ENCODE peak calls at places on chromosomes 3 and 15, in four cellular contexts. One of them, this sample, is unnamed.

GRCh38 chr3:25527796-25528195 is 99.7 kb downstream of the RARB start:
- DNase-seq in A549: no peak
- DNase-seq in IMR-90: no peak
- DNase-seq in GM12878: no peak
- DNase-seq in this sample: no peak

GRCh38 chr15:48242015-48242414 is 35.9 kb downstream of the SLC12A1 start:
- DNase-seq in A549: no peak
- DNase-seq in IMR-90: no peak
- DNase-seq in GM12878: no peak
- DNase-seq in this sample: no peak

GRCh38 chr3:20072422-20072821 is 32.2 kb downstream of the KAT2B start:
- DNase-seq in A549: no peak
- DNase-seq in IMR-90: no peak
- DNase-seq in GM12878: no peak
- DNase-seq in this sample: no peak

GRCh38 chr3:22582291-22582690 is 620.8 kb upstream of the UBE2E2 start:
- DNase-seq in A549: no peak
- DNase-seq in IMR-90: no peak
- DNase-seq in GM12878: no peak
- DNase-seq in this sample: no peak

GRCh38 chr15:78056714-78057269 is 20.7 kb downstream of the TBC1D2B start:
- DNase-seq in A549: no peak
- DNase-seq in IMR-90: peak
- DNase-seq in GM12878: no peak
- DNase-seq in this sample: peak

GRCh38 chr3:142902356-142902755 is 13.5 kb upstream of the PCOLCE2 start:
- DNase-seq in A549: no peak
- DNase-seq in IMR-90: no peak
- DNase-seq in GM12878: no peak
- DNase-seq in this sample: no peak

GRCh38 chr3:115855911-115856310 is 232.6 kb downstream of the GAP43 start:
- DNase-seq in A549: no peak
- DNase-seq in IMR-90: peak
- DNase-seq in GM12878: no peak
- DNase-seq in this sample: no peak

GRCh38 chr3:85313380-85313779 is 354.6 kb downstream of the CADM2 start:
- DNase-seq in A549: no peak
- DNase-seq in IMR-90: no peak
- DNase-seq in GM12878: no peak
- DNase-seq in this sample: no peak

GRCh38 chr3:128282392-128283196 is 129.3 kb downstream of the EEFSEC start:
- DNase-seq in A549: no peak
- DNase-seq in IMR-90: peak
- DNase-seq in GM12878: no peak
- DNase-seq in this sample: no peak

GRCh38 chr3:55162031-55162784 is 234.3 kb upstream of the LRTM1 start:
- DNase-seq in A549: no peak
- DNase-seq in IMR-90: peak
- DNase-seq in GM12878: peak
- DNase-seq in this sample: no peak

GRCh38 chr15:49758456-49758855 is 137.6 kb downstream of the DTWD1 start:
- DNase-seq in A549: no peak
- DNase-seq in IMR-90: peak
- DNase-seq in GM12878: no peak
- DNase-seq in this sample: no peak

GRCh38 chr15:99176757-99177156 is 71.9 kb downstream of the SYNM start:
- DNase-seq in A549: no peak
- DNase-seq in IMR-90: no peak
- DNase-seq in GM12878: no peak
- DNase-seq in this sample: no peak

GRCh38 chr3:57956119-57956832 is 51.9 kb upstream of the FLNB start:
- DNase-seq in A549: no peak
- DNase-seq in IMR-90: peak
- DNase-seq in GM12878: no peak
- DNase-seq in this sample: no peak

GRCh38 chr3:10602769-10603768 is 97.7 kb upstream of the ATP2B2 start:
- DNase-seq in A549: no peak
- DNase-seq in IMR-90: no peak
- DNase-seq in GM12878: peak
- DNase-seq in this sample: no peak

GRCh38 chr3:20079621-20080020 is 39.4 kb downstream of the KAT2B start:
- DNase-seq in A549: no peak
- DNase-seq in IMR-90: no peak
- DNase-seq in GM12878: no peak
- DNase-seq in this sample: no peak

GRCh38 chr15:70142322-70143191 is 44.8 kb upstream of the TLE3 start:
- DNase-seq in A549: no peak
- DNase-seq in IMR-90: peak
- DNase-seq in GM12878: no peak
- DNase-seq in this sample: no peak

GRCh38 chr3:37909067-37909911 is 47.6 kb downstream of the CTDSPL start:
- DNase-seq in A549: no peak
- DNase-seq in IMR-90: peak
- DNase-seq in GM12878: no peak
- DNase-seq in this sample: no peak

GRCh38 chr3:179148446-179149238 is 485 bp downstream of the PIK3CA start:
- DNase-seq in A549: peak
- DNase-seq in IMR-90: peak
- DNase-seq in GM12878: no peak
- DNase-seq in this sample: peak

GRCh38 chr3:37803726-37804469 is 57.8 kb upstream of the CTDSPL start:
- DNase-seq in A549: no peak
- DNase-seq in IMR-90: no peak
- DNase-seq in GM12878: no peak
- DNase-seq in this sample: no peak

GRCh38 chr15:40357723-40358491 is at the start of gene DISP2:
- DNase-seq in A549: peak
- DNase-seq in IMR-90: peak
- DNase-seq in GM12878: no peak
- DNase-seq in this sample: peak

GRCh38 chr15:70799667-70800450 is 36.5 kb upstream of the UACA start:
- DNase-seq in A549: no peak
- DNase-seq in IMR-90: peak
- DNase-seq in GM12878: no peak
- DNase-seq in this sample: no peak

GRCh38 chr15:90300988-90301715 is 35.7 kb downstream of the NGRN start:
- DNase-seq in A549: peak
- DNase-seq in IMR-90: peak
- DNase-seq in GM12878: no peak
- DNase-seq in this sample: peak

GRCh38 chr3:158936530-158937113 is 134.8 kb downstream of the MFSD1 start:
- DNase-seq in A549: no peak
- DNase-seq in IMR-90: no peak
- DNase-seq in GM12878: no peak
- DNase-seq in this sample: peak

GRCh38 chr3:79183496-79183895 is 584.3 kb downstream of the ROBO1 start:
- DNase-seq in A549: no peak
- DNase-seq in IMR-90: no peak
- DNase-seq in GM12878: no peak
- DNase-seq in this sample: no peak

GRCh38 chr3:197041875-197042488 is 12.4 kb upstream of the MELTF start:
- DNase-seq in A549: no peak
- DNase-seq in IMR-90: no peak
- DNase-seq in GM12878: no peak
- DNase-seq in this sample: no peak

GRCh38 chr3:144771401-144771870 is 799.8 kb downstream of the DIPK2A start:
- DNase-seq in A549: no peak
- DNase-seq in IMR-90: no peak
- DNase-seq in GM12878: no peak
- DNase-seq in this sample: no peak

GRCh38 chr3:112653209-112653871 is 12.4 kb upstream of the CCDC80 start:
- DNase-seq in A549: peak
- DNase-seq in IMR-90: peak
- DNase-seq in GM12878: no peak
- DNase-seq in this sample: no peak
- TF ChIP-seq USF2 in A549: no peak
- TF ChIP-seq USF2 in IMR-90: no peak
- TF ChIP-seq USF2 in GM12878: no peak
- TF ChIP-seq USF2 in this sample: no peak

DNA sequence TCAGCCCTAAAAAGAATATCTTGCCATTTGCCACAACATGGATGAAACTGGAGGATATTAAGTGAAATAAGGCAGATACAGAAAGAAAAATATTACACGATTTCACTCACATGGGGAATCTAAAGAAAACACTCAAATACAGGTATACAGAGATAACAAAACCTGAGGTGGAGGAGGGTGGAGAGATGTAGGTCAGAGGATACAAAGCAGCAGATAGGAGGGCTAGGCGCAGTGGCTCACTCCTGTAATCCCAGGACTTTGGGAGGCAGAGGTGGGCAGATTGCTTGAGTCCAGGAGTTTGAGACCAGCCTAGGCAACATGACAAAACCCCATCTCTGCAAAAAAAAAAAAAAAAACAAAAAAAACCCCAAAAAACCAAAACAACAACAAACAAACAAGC is 23.2 kb upstream of the SRPRB start:
- DNase-seq in A549: no peak
- DNase-seq in IMR-90: no peak
- DNase-seq in GM12878: no peak
- DNase-seq in this sample: no peak
- TF ChIP-seq USF2 in A549: no peak
- TF ChIP-seq USF2 in IMR-90: no peak
- TF ChIP-seq USF2 in GM12878: no peak
- TF ChIP-seq USF2 in this sample: no peak

GRCh38 chr15:81297147-81297572 is 26.8 kb downstream of the STARD5 start:
- DNase-seq in A549: no peak
- DNase-seq in IMR-90: peak
- DNase-seq in GM12878: no peak
- DNase-seq in this sample: no peak
- TF ChIP-seq USF2 in A549: no peak
- TF ChIP-seq USF2 in IMR-90: no peak
- TF ChIP-seq USF2 in GM12878: no peak
- TF ChIP-seq USF2 in this sample: no peak

DNA sequence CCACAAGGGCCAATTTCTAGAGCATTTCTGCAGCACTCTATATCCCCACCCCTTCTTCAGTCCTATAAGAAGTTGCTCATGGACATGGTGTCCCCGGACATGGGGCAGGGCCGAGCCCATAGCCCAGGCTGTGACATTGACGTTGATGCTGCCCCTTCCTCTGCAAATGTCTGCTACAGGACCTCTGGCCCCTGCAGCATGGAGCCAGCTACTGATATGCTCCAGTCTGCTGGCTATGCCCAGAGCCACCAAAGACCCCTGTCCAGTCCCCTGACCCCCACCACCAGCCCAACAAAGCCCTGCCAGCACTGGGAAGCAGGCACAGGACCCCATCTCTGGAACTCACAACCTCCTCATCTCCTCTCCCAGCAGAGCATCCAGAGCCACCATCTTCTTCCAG is 120.1 kb upstream of the SMAD3 start:
- DNase-seq in A549: no peak
- DNase-seq in IMR-90: no peak
- DNase-seq in GM12878: no peak
- DNase-seq in this sample: no peak
- TF ChIP-seq USF2 in A549: no peak
- TF ChIP-seq USF2 in IMR-90: no peak
- TF ChIP-seq USF2 in GM12878: no peak
- TF ChIP-seq USF2 in this sample: no peak

GRCh38 chr3:194314669-194315068 is 36.5 kb downstream of the CPN2 start:
- DNase-seq in A549: no peak
- DNase-seq in IMR-90: no peak
- DNase-seq in GM12878: no peak
- DNase-seq in this sample: no peak
- TF ChIP-seq USF2 in A549: no peak
- TF ChIP-seq USF2 in IMR-90: no peak
- TF ChIP-seq USF2 in GM12878: no peak
- TF ChIP-seq USF2 in this sample: no peak

GRCh38 chr15:29045717-29046116 is 159.9 kb downstream of the APBA2 start:
- DNase-seq in A549: peak
- DNase-seq in IMR-90: peak
- DNase-seq in GM12878: no peak
- DNase-seq in this sample: no peak
- TF ChIP-seq USF2 in A549: no peak
- TF ChIP-seq USF2 in IMR-90: no peak
- TF ChIP-seq USF2 in GM12878: no peak
- TF ChIP-seq USF2 in this sample: no peak

DNA sequence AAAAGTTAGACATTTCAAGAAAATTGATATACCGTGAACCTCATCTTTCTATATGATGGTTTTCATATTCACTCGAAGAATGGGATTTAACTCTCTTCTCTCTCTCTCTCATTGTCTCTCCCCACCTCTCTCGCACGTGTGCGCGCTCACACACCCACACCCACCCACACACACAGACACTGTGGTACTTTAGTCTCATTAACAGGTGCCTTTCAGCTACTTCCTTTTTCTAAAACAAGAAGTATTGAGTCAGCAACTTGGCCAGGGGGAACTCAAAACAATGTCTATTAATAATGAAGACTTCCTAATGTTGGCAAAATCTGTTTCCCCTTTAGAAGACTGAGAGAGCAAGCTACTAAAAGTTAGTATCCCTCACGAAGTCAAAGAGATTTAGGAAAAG is 150.7 kb downstream of the TMCO5A start:
- DNase-seq in A549: no peak
- DNase-seq in IMR-90: no peak
- DNase-seq in GM12878: peak
- DNase-seq in this sample: no peak
- TF ChIP-seq USF2 in A549: no peak
- TF ChIP-seq USF2 in IMR-90: no peak
- TF ChIP-seq USF2 in GM12878: no peak
- TF ChIP-seq USF2 in this sample: no peak

DNA sequence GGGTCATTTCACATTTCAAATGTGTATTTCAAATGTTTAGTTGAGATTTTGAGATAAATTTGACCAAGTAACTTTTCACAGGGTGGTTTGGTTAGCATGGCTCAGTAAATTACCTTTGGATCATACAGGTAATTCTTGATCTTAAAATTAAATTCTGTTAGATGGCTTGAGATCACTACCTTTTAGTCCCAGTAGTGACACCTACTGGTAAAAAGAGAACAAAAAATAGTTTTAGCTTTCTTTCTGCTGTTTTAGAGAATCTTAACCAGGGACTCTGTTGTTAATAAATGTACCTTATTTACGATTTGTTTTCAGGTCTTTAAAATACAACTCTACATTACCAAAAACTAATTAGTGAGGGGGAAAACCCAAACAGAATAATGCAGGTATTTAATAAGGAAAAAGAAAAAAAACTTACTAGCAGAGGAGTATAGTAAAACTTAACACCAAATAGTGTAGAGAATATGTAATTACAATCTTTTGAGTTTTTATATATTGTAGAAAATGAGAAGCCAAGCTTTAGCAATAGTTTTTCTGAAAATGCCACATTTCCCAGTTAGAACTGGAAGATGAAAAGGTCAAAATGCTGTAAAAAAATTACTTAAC is 620.3 kb upstream of the AGTR1 start:
- DNase-seq in A549: peak
- DNase-seq in IMR-90: peak
- DNase-seq in GM12878: no peak
- DNase-seq in this sample: no peak
- TF ChIP-seq USF2 in A549: no peak
- TF ChIP-seq USF2 in IMR-90: no peak
- TF ChIP-seq USF2 in GM12878: no peak
- TF ChIP-seq USF2 in this sample: no peak